ENCODE peak calls at places on chromosome 1, in five cellular contexts. U is ecto neural progenitor cell; X is activated CD4-positive, alpha-beta T cell treated with anti-CD3 and anti-CD28 coated beads for 1 hour; S is activated naive CD4-positive, alpha-beta T cell treated with Interleukin-2 at 50 U/mL for 16 hours; F is heart left ventricle. E is an unnamed sample.
A peak's percentile ranks its signal among the peaks of the same experiment; 100 is the strongest.

GRCh38 chr1:74693473-74693872 is 19.9 kb upstream of the ERICH3 start:
- DNase-seq in U (no peak), X (no peak), S (no peak), F (no peak), E (no peak)

GRCh38 chr1:172775598-172776570 is 117.0 kb downstream of the FASLG start:
- DNase-seq in U (no peak), X (no peak), S (no peak), F (no peak), E (no peak)

GRCh38 chr1:216902669-216903388 is 179.6 kb upstream of the ESRRG start:
- DNase-seq in U (no peak), X (no peak), S (no peak), F (no peak), E (no peak)

GRCh38 chr1:200891774-200892157 is 2.9 kb upstream of the INAVA start:
- DNase-seq in U (peak; percentile 86), X (no peak), S (no peak), F (no peak), E (no peak)

GRCh38 chr1:227378876-227379554 is 60.7 kb upstream of the CDC42BPA start:
- DNase-seq in U (no peak), X (no peak), S (no peak), F (no peak), E (no peak)

GRCh38 chr1:214842856-214843255 is 239.7 kb upstream of the KCNK2 start:
- DNase-seq in U (no peak), X (no peak), S (no peak), F (no peak), E (no peak)

GRCh38 chr1:26787381-26787705 is 407 bp upstream of the PIGV start:
- DNase-seq in U (no peak), X (peak; percentile 48), S (peak; percentile 74), F (no peak), E (peak; percentile 92)

GRCh38 chr1:23957096-23957495 is 2.5 kb upstream of the PNRC2 start:
- DNase-seq in U (peak; percentile 54), X (no peak), S (no peak), F (no peak), E (no peak)

GRCh38 chr1:51661081-51661518 is 44.2 kb downstream of the OSBPL9 start:
- DNase-seq in U (no peak), X (no peak), S (no peak), F (no peak), E (no peak)

GRCh38 chr1:204357551-204357950 is 2.2 kb downstream of the PLEKHA6 start:
- DNase-seq in U (no peak), X (no peak), S (no peak), F (peak; percentile 72), E (no peak)

GRCh38 chr1:234611799-234612351 is 1.9 kb upstream of the IRF2BP2 start:
- DNase-seq in U (peak; percentile 59), X (no peak), S (peak; percentile 21), F (peak; percentile 54), E (peak; percentile 36)

GRCh38 chr1:169115891-169116585 is 9.5 kb downstream of the ATP1B1 start:
- DNase-seq in U (no peak), X (no peak), S (peak; percentile 26), F (peak; percentile 77), E (no peak)

GRCh38 chr1:247111636-247112478 is 7.7 kb upstream of the ZNF669 start:
- DNase-seq in U (peak; percentile 72), X (no peak), S (no peak), F (peak; percentile 84), E (no peak)

GRCh38 chr1:156582388-156583022 is 3.0 kb downstream of the TTC24 start:
- DNase-seq in U (no peak), X (no peak), S (no peak), F (no peak), E (peak; percentile 69)

GRCh38 chr1:6667139-6667538 is 34.5 kb downstream of the DNAJC11 start:
- DNase-seq in U (no peak), X (no peak), S (no peak), F (peak; percentile 45), E (no peak)

GRCh38 chr1:169495050-169495740 is 9.5 kb upstream of the SLC19A2 start:
- DNase-seq in U (no peak), X (no peak), S (no peak), F (no peak), E (no peak)

GRCh38 chr1:7558481-7558880 is 212.6 kb upstream of the VAMP3 start:
- DNase-seq in U (no peak), X (no peak), S (no peak), F (no peak), E (no peak)

GRCh38 chr1:233316473-233316872 is 11.1 kb upstream of the MAP3K21 start:
- DNase-seq in U (no peak), X (no peak), S (no peak), F (no peak), E (no peak)

GRCh38 chr1:117695796-117696505 is 90.1 kb downstream of the TENT5C start:
- DNase-seq in U (no peak), X (no peak), S (no peak), F (no peak), E (no peak)

GRCh38 chr1:223747838-223748335 is 35.5 kb downstream of the CAPN2 start:
- DNase-seq in U (no peak), X (no peak), S (no peak), F (peak; percentile 45), E (no peak)

GRCh38 chr1:6358144-6358624 is 35.4 kb downstream of the ACOT7 start:
- DNase-seq in U (no peak), X (no peak), S (peak; percentile 18), F (no peak), E (no peak)

GRCh38 chr1:57987507-57987906 is 559.0 kb downstream of the OMA1 start:
- DNase-seq in U (no peak), X (no peak), S (no peak), F (no peak), E (no peak)

GRCh38 chr1:208302702-208303101 is 58.5 kb upstream of the PLXNA2 start:
- DNase-seq in U (no peak), X (no peak), S (no peak), F (no peak), E (no peak)

GRCh38 chr1:177008653-177009052 is 155.9 kb downstream of the ASTN1 start:
- DNase-seq in U (no peak), X (no peak), S (no peak), F (no peak), E (no peak)

GRCh38 chr1:25519624-25520023 is 23.8 kb upstream of the LDLRAP1 start:
- DNase-seq in U (no peak), X (no peak), S (no peak), F (no peak), E (no peak)

GRCh38 chr1:205449750-205450443 is 5.9 kb downstream of the BLACAT1 start:
- DNase-seq in U (peak; percentile 81), X (no peak), S (peak; percentile 56), F (no peak), E (peak; percentile 30)

GRCh38 chr1:30085814-30086770 is 637.3 kb downstream of the MATN1 start:
- DNase-seq in U (peak; percentile 94), X (no peak), S (peak; percentile 9), F (peak; percentile 57), E (peak; percentile 36)

GRCh38 chr1:222794656-222795474 is 20.0 kb upstream of the DISP1 start:
- DNase-seq in U (no peak), X (no peak), S (no peak), F (peak; percentile 55), E (no peak)

GRCh38 chr1:2412773-2413494 is 570 bp upstream of the PEX10 start:
- DNase-seq in U (peak; percentile 74), X (no peak), S (peak; percentile 25), F (no peak), E (no peak)

GRCh38 chr1:71087060-71087459 is 6.2 kb upstream of the ZRANB2 start:
- DNase-seq in U (no peak), X (no peak), S (no peak), F (no peak), E (no peak)

GRCh38 chr1:39016604-39017171 is 9.5 kb upstream of the NDUFS5 start:
- DNase-seq in U (no peak), X (no peak), S (no peak), F (no peak), E (no peak)

GRCh38 chr1:178653091-178653490 is 72.0 kb upstream of the RALGPS2 start:
- DNase-seq in U (no peak), X (no peak), S (no peak), F (no peak), E (no peak)

GRCh38 chr1:165289556-165289955 is 67.0 kb downstream of the LMX1A start:
- DNase-seq in U (no peak), X (no peak), S (no peak), F (no peak), E (no peak)

GRCh38 chr1:65339866-65340483 is 30.6 kb downstream of the DNAJC6 start:
- DNase-seq in U (no peak), X (no peak), S (no peak), F (no peak), E (no peak)

GRCh38 chr1:224510880-224511645 is 76.5 kb upstream of the WDR26 start:
- DNase-seq in U (no peak), X (no peak), S (no peak), F (no peak), E (no peak)

GRCh38 chr1:119040906-119041305 is 52.8 kb upstream of the TBX15 start:
- DNase-seq in U (no peak), X (no peak), S (no peak), F (peak; percentile 38), E (no peak)

GRCh38 chr1:223844521-223844961 is 1.2 kb downstream of the TP53BP2 start:
- DNase-seq in U (no peak), X (no peak), S (peak; percentile 75), F (no peak), E (peak; percentile 76)

GRCh38 chr1:169765580-169766331 is 29.0 kb downstream of the METTL18 start:
- DNase-seq in U (no peak), X (no peak), S (no peak), F (no peak), E (no peak)

E was measured in activated CD8-positive, alpha-beta T cell treated with anti-CD3 and anti-CD28 coated beads, Interleukin-2, amount 10 ng/mL, durations not matched to agents 7 days and 5 days.